ENCODE peak calls at places on chromosomes 12 and 14, in four cellular contexts. N is NT2/D1, F is fibroblast of lung, J is mesendoderm. C is an unnamed sample.

GRCh38 chr14:51821822-51822221 is 38.6 kb upstream of the GNG2 start:
- DNase-seq in N (no peak), J (no peak), F (peak), C (no peak)

GRCh38 chr14:103101257-103101963 is 6.9 kb downstream of the EXOC3L4 start:
- DNase-seq in J (no peak), F (no peak), N (no peak), C (no peak)

GRCh38 chr12:42144174-42144423 is 575 bp downstream of the GXYLT1 start:
- DNase-seq in J (peak), F (no peak), N (no peak), C (no peak)

GRCh38 chr12:26239508-26240328 is 44.3 kb downstream of the SSPN start:
- DNase-seq in F (peak), N (peak), J (no peak), C (no peak)

GRCh38 chr12:124993568-124994434 is at the start of gene BRI3BP:
- DNase-seq in N (no peak), F (peak), J (peak), C (peak)

GRCh38 chr12:11875414-11875935 is 195.3 kb upstream of the BCL2L14 start:
- DNase-seq in N (no peak), J (peak), F (peak), C (no peak)

GRCh38 chr12:1691123-1692007 is 495 bp downstream of the ADIPOR2 start:
- DNase-seq in J (peak), N (peak), F (no peak), C (peak)

GRCh38 chr14:21915814-21916213 is 242.2 kb upstream of the OR4E1 start:
- DNase-seq in F (peak), J (no peak), N (no peak), C (no peak)

GRCh38 chr12:53345486-53346195 is 9.5 kb upstream of the SP7 start:
- DNase-seq in J (peak), N (no peak), F (peak), C (no peak)

GRCh38 chr12:88336071-88336768 is 194.1 kb downstream of the TMTC3 start:
- DNase-seq in N (no peak), J (peak), F (no peak), C (peak)

GRCh38 chr14:35365130-35366047 is 39.2 kb downstream of the NFKBIA start:
- DNase-seq in J (peak), F (peak), N (no peak), C (no peak)

GRCh38 chr12:8452036-8452435 is 3.7 kb upstream of the CLEC6A start:
- DNase-seq in F (no peak), N (no peak), J (no peak), C (no peak)

GRCh38 chr14:83441801-83442200 is 1908.1 kb upstream of the SEL1L start:
- DNase-seq in F (no peak), J (no peak), N (no peak), C (no peak)

GRCh38 chr14:65946494-65946893 is 534.0 kb downstream of the FUT8 start:
- DNase-seq in F (no peak), J (peak), N (no peak), C (no peak)

GRCh38 chr12:15633201-15633600 is 156.0 kb downstream of the EPS8 start:
- DNase-seq in F (peak), N (no peak), J (no peak), C (no peak)

GRCh38 chr14:23284654-23285529 is 1.0 kb downstream of the HOMEZ start:
- DNase-seq in J (no peak), F (no peak), N (no peak), C (no peak)

GRCh38 chr14:50846171-50846880 is 15.4 kb upstream of the NIN start:
- DNase-seq in F (no peak), J (no peak), N (no peak), C (no peak)

GRCh38 chr12:65565601-65566560 is 258.4 kb upstream of the HMGA2 start:
- DNase-seq in N (no peak), F (peak), J (peak), C (no peak)

GRCh38 chr14:100900837-100901390 is 2.6 kb downstream of the RTL1 start:
- DNase-seq in J (peak), F (no peak), N (peak), C (peak)

GRCh38 chr14:71739273-71739990 is 192.8 kb upstream of the RGS6 start:
- DNase-seq in F (no peak), J (peak), N (no peak), C (no peak)

GRCh38 chr12:94942663-94943062 is 60.8 kb downstream of the NDUFA12 start:
- DNase-seq in J (no peak), N (no peak), F (no peak), C (no peak)

GRCh38 chr12:75814856-75815754 is 216.5 kb downstream of the PHLDA1 start:
- DNase-seq in F (peak), J (no peak), N (no peak), C (no peak)
- H3K9ac ChIP-seq in F (peak), J (no peak), N (no peak), C (no peak)

GRCh38 chr12:45732936-45733335 is 3.4 kb downstream of the ARID2 start:
- DNase-seq in F (no peak), J (no peak), N (no peak), C (no peak)

GRCh38 chr12:45730842-45731336 is 1.4 kb downstream of the ARID2 start:
- DNase-seq in J (peak), F (peak), N (no peak), C (no peak)

GRCh38 chr12:45730116-45730841 is 773 bp downstream of the ARID2 start:
- DNase-seq in J (peak), F (peak), N (no peak), C (peak)

GRCh38 chr12:45731376-45731775 is 1.9 kb downstream of the ARID2 start:
- DNase-seq in N (no peak), F (no peak), J (peak), C (peak)

DNA sequence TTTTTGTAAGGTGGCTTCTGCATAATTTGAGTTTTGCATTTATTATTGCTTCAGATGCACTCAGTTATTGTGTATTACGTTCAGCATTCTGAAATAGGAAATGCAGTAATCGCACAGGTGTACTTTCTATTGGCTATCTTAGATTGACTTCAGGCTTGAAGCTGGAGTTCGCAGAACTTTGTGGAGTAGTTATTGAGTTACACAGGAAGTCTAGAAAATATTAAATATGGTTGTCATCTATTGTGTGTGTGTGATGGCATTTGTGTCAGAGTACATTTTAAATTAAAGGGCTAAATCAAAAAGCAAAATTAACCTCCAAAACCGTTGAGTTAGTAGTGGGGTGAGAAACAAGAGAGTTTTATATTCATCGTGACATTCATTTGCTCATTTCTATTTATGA is 2.7 kb downstream of the ARID2 start:
- DNase-seq in J (no peak), N (no peak), F (peak), C (no peak)
- H3K9ac ChIP-seq in J (no peak), N (no peak), F (no peak), C (peak)

DNA sequence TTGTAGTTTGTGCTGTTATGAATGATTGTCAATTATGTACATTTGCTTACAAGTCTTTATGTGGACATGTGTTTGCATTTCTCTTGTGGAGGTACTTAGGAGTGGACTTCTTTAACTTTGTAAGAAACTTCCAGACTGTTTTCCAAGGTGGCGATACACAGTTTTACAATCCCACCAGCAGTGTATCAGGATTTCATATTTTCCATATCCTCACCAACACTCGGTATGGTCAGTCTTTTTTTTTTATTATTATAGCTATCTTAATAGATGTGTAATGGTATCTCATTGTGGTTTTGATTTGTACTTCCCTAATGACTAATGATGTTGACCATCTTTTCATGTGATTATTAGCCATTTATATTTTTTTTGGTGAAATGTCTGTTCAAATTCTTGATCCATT is 73.7 kb upstream of the KCNH3 start:
- DNase-seq in F (no peak), J (no peak), N (no peak), C (no peak)
- H3K9ac ChIP-seq in F (no peak), J (no peak), N (no peak), C (no peak)

GRCh38 chr12:111462134-111462821 is 56.6 kb downstream of the SH2B3 start:
- DNase-seq in F (peak), N (no peak), J (no peak), C (no peak)
- H3K9ac ChIP-seq in F (peak), N (no peak), J (no peak), C (no peak)

GRCh38 chr12:123657211-123657610 is 13.7 kb upstream of the TCTN2 start:
- DNase-seq in F (no peak), J (no peak), N (no peak), C (no peak)

GRCh38 chr12:123660328-123660727 is 10.6 kb upstream of the TCTN2 start:
- DNase-seq in J (no peak), N (no peak), F (peak), C (no peak)

GRCh38 chr12:123654129-123654701 is 16.7 kb upstream of the TCTN2 start:
- DNase-seq in F (no peak), J (no peak), N (no peak), C (no peak)

GRCh38 chr12:123655420-123655819 is 15.5 kb upstream of the TCTN2 start:
- DNase-seq in F (no peak), N (no peak), J (no peak), C (no peak)
- H3K9ac ChIP-seq in F (no peak), N (no peak), J (no peak), C (peak)

GRCh38 chr14:95523051-95523817 is 6.8 kb upstream of the SYNE3 start:
- DNase-seq in N (no peak), F (no peak), J (peak), C (no peak)
- H3K9ac ChIP-seq in N (no peak), F (no peak), J (no peak), C (no peak)

DNA sequence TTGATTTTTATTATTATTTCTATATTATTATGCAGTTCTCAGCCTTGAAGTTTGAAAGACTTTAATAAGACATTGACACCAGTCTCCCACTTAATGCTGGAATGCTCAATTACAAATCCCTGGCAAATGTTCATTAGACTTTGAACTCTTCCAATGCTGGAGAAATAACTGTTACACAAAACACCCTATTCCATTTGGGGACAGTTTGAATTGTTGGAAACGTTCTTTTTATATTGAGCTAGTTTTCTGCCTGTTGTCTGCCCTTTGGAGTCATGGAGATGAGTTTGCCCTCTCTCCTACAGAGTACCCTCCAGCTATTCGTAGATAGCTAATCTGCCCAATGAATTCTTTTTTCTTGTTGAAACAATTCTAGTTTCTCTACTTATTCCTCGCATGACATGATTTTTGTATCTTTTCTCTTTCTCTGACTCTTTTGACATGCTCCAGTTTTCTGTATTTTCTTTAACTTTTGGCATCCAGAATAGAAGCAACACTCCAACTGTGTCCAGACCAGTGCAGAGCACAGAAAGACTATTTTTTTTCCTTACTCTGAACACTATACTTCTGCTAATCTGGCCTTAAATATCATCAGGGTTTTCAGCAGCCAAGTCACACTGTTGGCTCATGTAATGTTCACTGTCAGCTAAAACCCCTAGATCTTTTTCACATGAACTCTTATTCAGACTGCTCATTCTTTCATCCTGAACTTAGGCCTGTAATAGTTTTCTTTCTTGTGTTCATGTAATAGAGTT is 379.3 kb downstream of the RAD51B start:
- DNase-seq in J (no peak), N (no peak), F (peak), C (no peak)
- H3K9ac ChIP-seq in J (no peak), N (no peak), F (no peak), C (no peak)

GRCh38 chr14:24368562-24369252 is 723 bp downstream of the NFATC4 start:
- DNase-seq in J (peak), F (peak), N (no peak), C (peak)
- H3K9ac ChIP-seq in J (peak), F (peak), N (peak), C (no peak)

C was measured in neural progenitor cell.